ENCODE peak calls at places on chromosomes 6 and 20, in five cellular contexts. U, N, O, H and M are unnamed samples.

GRCh38 chr6:55016261-55016660 is 158.1 kb upstream of the HCRTR2 start:
- DNase-seq in N (no peak), U (no peak), O (no peak), H (no peak), M (no peak)

GRCh38 chr6:85484941-85485340 is 35.1 kb downstream of the NT5E start:
- DNase-seq in H (no peak), U (no peak), N (no peak), O (no peak), M (no peak)

GRCh38 chr6:12324096-12324495 is 33.9 kb downstream of the EDN1 start:
- DNase-seq in U (no peak), N (peak; percentile 68), O (no peak), H (no peak), M (peak; percentile 99)

GRCh38 chr6:83708546-83708969 is 343 bp downstream of the SNAP91 start:
- DNase-seq in H (no peak), O (no peak), N (no peak), U (no peak), M (no peak)

GRCh38 chr20:48171626-48172025 is 386.3 kb upstream of the SULF2 start:
- DNase-seq in H (no peak), N (no peak), O (no peak), U (no peak), M (no peak)

GRCh38 chr20:43438578-43439316 is 18.9 kb upstream of the SRSF6 start:
- DNase-seq in N (no peak), O (no peak), H (no peak), U (no peak), M (no peak)

GRCh38 chr6:161414180-161414579 is 140.3 kb upstream of the AGPAT4 start:
- DNase-seq in H (no peak), U (no peak), O (no peak), N (no peak), M (no peak)

GRCh38 chr6:24358219-24358821 is 461 bp upstream of the DCDC2 start:
- DNase-seq in U (no peak), O (no peak), H (no peak), N (peak; percentile 26), M (no peak)

GRCh38 chr6:143607959-143608358 is 69.8 kb upstream of the PHACTR2 start:
- DNase-seq in H (no peak), N (no peak), U (no peak), O (no peak), M (no peak)

GRCh38 chr20:32792316-32792715 is 27.4 kb upstream of the MAPRE1 start:
- DNase-seq in H (no peak), O (no peak), N (peak; percentile 88), U (peak; percentile 5), M (peak; percentile 75)

GRCh38 chr6:19873031-19873430 is 35.9 kb downstream of the ID4 start:
- DNase-seq in O (no peak), H (no peak), U (no peak), N (peak; percentile 53), M (peak; percentile 49)

GRCh38 chr6:106642476-106642875 is 13.1 kb downstream of the QRSL1 start:
- DNase-seq in N (no peak), O (no peak), H (no peak), U (no peak), M (no peak)

GRCh38 chr6:135254471-135254870 is 73.4 kb downstream of the MYB start:
- DNase-seq in U (no peak), H (no peak), N (no peak), O (no peak), M (no peak)